ENCODE peak calls at places on chromosomes 16 and 17, in seven cellular contexts. One of them, this sample, is unnamed.

GRCh38 chr17:68567035-68567434 is 34.1 kb downstream of the FAM20A start:
- DNase-seq in NB4: no peak
- DNase-seq in cardiac fibroblast: no peak
- DNase-seq in neuronal stem cell: no peak
- DNase-seq in IMR-90: no peak
- DNase-seq in CD8-positive, alpha-beta T cell: no peak
- DNase-seq in C1 segment of cervical spinal cord: no peak
- DNase-seq in this sample: no peak

GRCh38 chr16:3589991-3590701 is 12.9 kb upstream of the NLRC3 start:
- DNase-seq in NB4: no peak
- DNase-seq in cardiac fibroblast: no peak
- DNase-seq in neuronal stem cell: no peak
- DNase-seq in IMR-90: no peak
- DNase-seq in CD8-positive, alpha-beta T cell: no peak
- DNase-seq in C1 segment of cervical spinal cord: no peak
- DNase-seq in this sample: no peak

GRCh38 chr17:56699186-56699895 is 105.8 kb downstream of the NOG start:
- DNase-seq in NB4: no peak
- DNase-seq in cardiac fibroblast: peak; percentile 97
- DNase-seq in neuronal stem cell: peak; percentile 68
- DNase-seq in IMR-90: peak; percentile 99
- DNase-seq in CD8-positive, alpha-beta T cell: no peak
- DNase-seq in C1 segment of cervical spinal cord: no peak
- DNase-seq in this sample: no peak

GRCh38 chr17:82525712-82526111 is 6.2 kb downstream of the FOXK2 start:
- DNase-seq in NB4: no peak
- DNase-seq in cardiac fibroblast: no peak
- DNase-seq in neuronal stem cell: no peak
- DNase-seq in IMR-90: no peak
- DNase-seq in CD8-positive, alpha-beta T cell: no peak
- DNase-seq in C1 segment of cervical spinal cord: no peak
- DNase-seq in this sample: no peak

GRCh38 chr17:50955667-50956120 is 89.5 kb upstream of the TOB1 start:
- DNase-seq in NB4: no peak
- DNase-seq in cardiac fibroblast: no peak
- DNase-seq in neuronal stem cell: no peak
- DNase-seq in IMR-90: no peak
- DNase-seq in CD8-positive, alpha-beta T cell: no peak
- DNase-seq in C1 segment of cervical spinal cord: no peak
- DNase-seq in this sample: no peak

GRCh38 chr17:68782829-68783228 is 172.4 kb downstream of the ABCA8 start:
- DNase-seq in NB4: no peak
- DNase-seq in cardiac fibroblast: peak; percentile 59
- DNase-seq in neuronal stem cell: no peak
- DNase-seq in IMR-90: no peak
- DNase-seq in CD8-positive, alpha-beta T cell: no peak
- DNase-seq in C1 segment of cervical spinal cord: no peak
- DNase-seq in this sample: no peak

GRCh38 chr16:67779256-67780014 is 26.9 kb downstream of the RANBP10 start:
- DNase-seq in NB4: no peak
- DNase-seq in cardiac fibroblast: no peak
- DNase-seq in neuronal stem cell: no peak
- DNase-seq in IMR-90: no peak
- DNase-seq in CD8-positive, alpha-beta T cell: no peak
- DNase-seq in C1 segment of cervical spinal cord: no peak
- DNase-seq in this sample: no peak

GRCh38 chr16:67311607-67312449 is 14.7 kb downstream of the KCTD19 start:
- DNase-seq in NB4: no peak
- DNase-seq in cardiac fibroblast: peak; percentile 100
- DNase-seq in neuronal stem cell: no peak
- DNase-seq in IMR-90: peak; percentile 100
- DNase-seq in CD8-positive, alpha-beta T cell: no peak
- DNase-seq in C1 segment of cervical spinal cord: no peak
- DNase-seq in this sample: peak; percentile 76

GRCh38 chr17:44919411-44919810 is 4.1 kb upstream of the GFAP start:
- DNase-seq in NB4: no peak
- DNase-seq in cardiac fibroblast: no peak
- DNase-seq in neuronal stem cell: no peak
- DNase-seq in IMR-90: no peak
- DNase-seq in CD8-positive, alpha-beta T cell: no peak
- DNase-seq in C1 segment of cervical spinal cord: no peak
- DNase-seq in this sample: no peak

GRCh38 chr16:83552193-83552592 is 255.6 kb upstream of the HSBP1 start:
- DNase-seq in NB4: peak; percentile 13
- DNase-seq in cardiac fibroblast: peak; percentile 72
- DNase-seq in neuronal stem cell: no peak
- DNase-seq in IMR-90: peak; percentile 77
- DNase-seq in CD8-positive, alpha-beta T cell: no peak
- DNase-seq in C1 segment of cervical spinal cord: no peak
- DNase-seq in this sample: no peak

GRCh38 chr16:84677017-84677803 is 22.6 kb upstream of the USP10 start:
- DNase-seq in NB4: peak; percentile 39
- DNase-seq in cardiac fibroblast: no peak
- DNase-seq in neuronal stem cell: no peak
- DNase-seq in IMR-90: peak; percentile 33
- DNase-seq in CD8-positive, alpha-beta T cell: no peak
- DNase-seq in C1 segment of cervical spinal cord: no peak
- DNase-seq in this sample: no peak